ENCODE peak calls at places on chromosomes 6 and 20, in six cellular contexts. C, H, O, D, N and Z are unnamed samples. For H3K36me3, the result is how much of the 10 kb centered on the place peaks cover.

GRCh38 chr6:75747371-75747984 is 1.6 kb upstream of the MYO6 start:
- DNase-seq in C (no peak), H (no peak), O (no peak), D (no peak), N (no peak), Z (no peak)

GRCh38 chr6:54053893-54054391 is 57.3 kb upstream of the MLIP start:
- DNase-seq in C (no peak), H (peak), O (no peak), D (no peak), N (no peak), Z (peak)

GRCh38 chr20:45812157-45813005 is at the start of gene UBE2C:
- DNase-seq in C (peak), H (peak), O (peak), D (peak), N (peak), Z (peak)

GRCh38 chr20:63908008-63908682 is 13.2 kb downstream of the DNAJC5 start:
- DNase-seq in C (no peak), H (no peak), O (no peak), D (no peak), N (no peak), Z (no peak)

GRCh38 chr20:31667315-31668285 is 29.9 kb downstream of the COX4I2 start:
- DNase-seq in C (no peak), H (no peak), O (no peak), D (no peak), N (no peak), Z (peak)

GRCh38 chr6:80336906-80337305 is 230.4 kb downstream of the BCKDHB start:
- DNase-seq in C (no peak), H (no peak), O (no peak), D (no peak), N (no peak), Z (no peak)

GRCh38 chr6:146381486-146381885 is 162.1 kb upstream of the RAB32 start:
- DNase-seq in C (no peak), H (no peak), O (no peak), D (no peak), N (no peak), Z (no peak)

GRCh38 chr6:135212020-135212806 is 31.1 kb downstream of the MYB start:
- DNase-seq in C (no peak), H (no peak), O (no peak), D (no peak), N (no peak), Z (no peak)

GRCh38 chr20:50543326-50543725 is 33.1 kb downstream of the PTPN1 start:
- DNase-seq in C (no peak), H (no peak), O (no peak), D (no peak), N (no peak), Z (no peak)

GRCh38 chr6:113089056-113089455 is 741.9 kb downstream of the RFPL4B start:
- DNase-seq in C (no peak), H (no peak), O (peak), D (no peak), N (no peak), Z (no peak)

GRCh38 chr6:35385457-35386202 is 43.3 kb downstream of the PPARD start:
- DNase-seq in C (no peak), H (no peak), O (no peak), D (no peak), N (no peak), Z (no peak)

GRCh38 chr20:61974357-61974665 is 91.4 kb downstream of the TAF4 start:
- DNase-seq in C (no peak), H (no peak), O (no peak), D (no peak), N (no peak), Z (no peak)
- H3K36me3 ChIP-seq in C (under half), H (under half), O (under half), D (under half), N (under half), Z (under half)

GRCh38 chr20:34485068-34485634 is 31.1 kb upstream of the DYNLRB1 start:
- DNase-seq in C (no peak), H (no peak), O (no peak), D (no peak), N (no peak), Z (no peak)
- H3K36me3 ChIP-seq in C (under half), H (under half), O (half or more), D (half or more), N (under half), Z (half or more)

DNA sequence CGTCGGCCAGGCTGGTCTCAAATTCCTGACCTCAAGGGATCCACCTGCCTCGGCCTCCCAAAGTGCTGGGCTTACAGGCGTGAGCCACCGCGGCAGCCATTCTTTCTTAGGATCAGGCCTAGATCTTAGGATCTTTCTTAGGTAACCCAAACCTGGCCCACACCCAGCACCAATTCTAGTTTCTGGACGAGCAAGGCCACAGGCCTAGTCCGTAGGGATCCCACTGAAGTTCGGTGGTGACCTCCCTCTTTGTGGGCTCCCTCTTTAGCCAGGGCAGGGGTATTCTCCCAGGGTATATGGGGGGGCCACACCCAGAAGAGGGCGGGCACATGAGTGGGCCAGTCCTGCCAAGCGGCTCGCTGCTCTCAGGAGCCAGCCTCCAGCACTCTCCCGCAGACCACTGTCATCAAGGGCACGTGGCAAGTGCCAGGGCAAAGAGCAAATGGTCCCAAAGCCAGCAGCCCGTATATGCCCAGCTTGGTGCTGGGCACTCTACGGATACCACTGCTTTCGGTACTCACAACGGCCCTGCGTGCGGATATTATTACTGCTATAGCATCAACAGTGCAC is 6.5 kb downstream of the PXDC1 start:
- DNase-seq in C (no peak), H (no peak), O (no peak), D (peak), N (peak), Z (no peak)
- H3K36me3 ChIP-seq in C (under half), H (under half), O (under half), D (under half), N (under half), Z (under half)

GRCh38 chr6:30654798-30655742 is 8.1 kb downstream of the C6orf136 start:
- DNase-seq in C (no peak), H (no peak), O (no peak), D (no peak), N (no peak), Z (no peak)
- H3K36me3 ChIP-seq in C (under half), H (half or more), O (half or more), D (half or more), N (under half), Z (half or more)

GRCh38 chr6:11201772-11202512 is 30.5 kb downstream of the NEDD9 start:
- DNase-seq in C (no peak), H (no peak), O (no peak), D (no peak), N (no peak), Z (no peak)

GRCh38 chr6:11201015-11201414 is 31.5 kb downstream of the NEDD9 start:
- DNase-seq in C (no peak), H (no peak), O (no peak), D (no peak), N (no peak), Z (no peak)

GRCh38 chr6:11203306-11204009 is 29.0 kb downstream of the NEDD9 start:
- DNase-seq in C (no peak), H (no peak), O (no peak), D (no peak), N (no peak), Z (no peak)

GRCh38 chr6:11204987-11205386 is 27.5 kb downstream of the NEDD9 start:
- DNase-seq in C (no peak), H (no peak), O (no peak), D (no peak), N (no peak), Z (no peak)

DNA sequence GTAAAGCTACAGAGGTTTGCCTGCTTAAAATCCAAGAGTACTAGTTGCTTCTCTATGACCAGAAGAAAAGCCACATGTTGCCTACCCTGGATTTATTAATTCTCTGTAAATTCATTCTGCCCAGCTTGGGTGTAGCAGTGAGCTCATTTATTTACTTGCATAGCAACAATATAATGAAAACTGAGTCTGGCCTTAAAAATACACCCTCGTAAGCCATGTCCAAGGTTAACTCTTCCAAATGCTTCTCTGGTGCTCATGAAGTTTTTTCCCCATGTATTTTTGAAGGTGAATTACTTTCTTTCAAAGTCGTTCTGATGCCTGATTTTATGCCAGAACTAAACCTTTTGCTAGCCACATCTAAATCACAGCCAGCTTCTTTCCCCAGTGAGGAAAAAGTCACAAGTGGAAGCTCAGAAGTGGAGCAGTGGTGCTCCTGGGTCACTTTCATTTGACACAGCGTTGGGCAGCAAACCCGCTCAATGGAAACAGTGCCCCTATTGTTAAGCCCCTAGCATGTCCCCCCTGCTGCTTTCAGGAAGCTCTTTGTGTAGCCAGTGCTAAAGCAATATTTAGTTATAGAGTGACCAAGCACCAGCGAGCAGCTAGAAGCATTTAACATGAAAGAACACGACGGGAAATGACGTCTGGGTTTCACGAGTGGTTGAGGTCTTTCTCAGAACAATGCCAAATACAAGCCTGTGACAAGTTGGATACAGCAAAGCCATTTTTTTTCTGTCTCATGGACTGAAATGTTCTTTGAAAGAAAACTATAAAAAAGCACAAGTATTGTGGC is 29.8 kb downstream of the NEDD9 start:
- DNase-seq in C (no peak), H (no peak), O (peak), D (no peak), N (no peak), Z (no peak)
- H3K36me3 ChIP-seq in C (under half), H (under half), O (under half), D (under half), N (under half), Z (under half)